ENCODE peak calls at places on chromosomes 6 and 20, in five cellular contexts. One of them, this sample, is unnamed.

GRCh38 chr6:12485226-12485764 is 195.1 kb downstream of the EDN1 start:
- DNase-seq in PC-9: no peak
- DNase-seq in colonic mucosa: no peak
- DNase-seq in choroid plexus epithelial cell: no peak
- DNase-seq in naive B cell: no peak
- DNase-seq in this sample: no peak

GRCh38 chr6:140660295-140660694 is 1285.8 kb upstream of the CITED2 start:
- DNase-seq in colonic mucosa: no peak
- DNase-seq in naive B cell: no peak
- DNase-seq in PC-9: no peak
- DNase-seq in choroid plexus epithelial cell: no peak
- DNase-seq in this sample: no peak

GRCh38 chr6:37822851-37823682 is 3.5 kb downstream of the ZFAND3 start:
- DNase-seq in choroid plexus epithelial cell: no peak
- DNase-seq in naive B cell: no peak
- DNase-seq in colonic mucosa: peak
- DNase-seq in PC-9: no peak
- DNase-seq in this sample: peak

GRCh38 chr6:149642829-149643580 is 5.5 kb downstream of the KATNA1 start:
- DNase-seq in PC-9: no peak
- DNase-seq in naive B cell: no peak
- DNase-seq in colonic mucosa: no peak
- DNase-seq in choroid plexus epithelial cell: peak
- DNase-seq in this sample: no peak

GRCh38 chr20:22335210-22335609 is 249.2 kb downstream of the FOXA2 start:
- DNase-seq in PC-9: no peak
- DNase-seq in choroid plexus epithelial cell: no peak
- DNase-seq in colonic mucosa: no peak
- DNase-seq in naive B cell: no peak
- DNase-seq in this sample: no peak

GRCh38 chr20:11304811-11305210 is 612.9 kb upstream of the BTBD3 start:
- DNase-seq in choroid plexus epithelial cell: no peak
- DNase-seq in PC-9: no peak
- DNase-seq in naive B cell: no peak
- DNase-seq in colonic mucosa: no peak
- DNase-seq in this sample: peak

GRCh38 chr20:58907481-58908137 is 55.1 kb downstream of the GNAS start:
- DNase-seq in colonic mucosa: peak
- DNase-seq in choroid plexus epithelial cell: peak
- DNase-seq in PC-9: peak
- DNase-seq in naive B cell: peak
- DNase-seq in this sample: peak

GRCh38 chr6:93017213-93017612 is 402.1 kb downstream of the EPHA7 start:
- DNase-seq in naive B cell: no peak
- DNase-seq in choroid plexus epithelial cell: peak
- DNase-seq in colonic mucosa: no peak
- DNase-seq in PC-9: no peak
- DNase-seq in this sample: peak

GRCh38 chr20:58711266-58712051 is 18.9 kb downstream of the NPEPL1 start:
- DNase-seq in naive B cell: no peak
- DNase-seq in PC-9: no peak
- DNase-seq in colonic mucosa: peak
- DNase-seq in choroid plexus epithelial cell: no peak
- DNase-seq in this sample: no peak

GRCh38 chr6:40996591-40997247 is 42.3 kb downstream of the UNC5CL start:
- DNase-seq in PC-9: peak
- DNase-seq in naive B cell: no peak
- DNase-seq in choroid plexus epithelial cell: peak
- DNase-seq in colonic mucosa: peak
- DNase-seq in this sample: no peak

GRCh38 chr6:89110288-89110687 is 7.6 kb downstream of the SRSF12 start:
- DNase-seq in PC-9: no peak
- DNase-seq in naive B cell: no peak
- DNase-seq in colonic mucosa: no peak
- DNase-seq in choroid plexus epithelial cell: no peak
- DNase-seq in this sample: no peak

GRCh38 chr20:53291548-53291947 is 302.1 kb downstream of the ZNF217 start:
- DNase-seq in naive B cell: no peak
- DNase-seq in colonic mucosa: no peak
- DNase-seq in PC-9: no peak
- DNase-seq in choroid plexus epithelial cell: no peak
- DNase-seq in this sample: peak

GRCh38 chr6:132275253-132275970 is 125.9 kb downstream of the MOXD1 start:
- DNase-seq in choroid plexus epithelial cell: peak
- DNase-seq in colonic mucosa: no peak
- DNase-seq in naive B cell: no peak
- DNase-seq in PC-9: no peak
- DNase-seq in this sample: no peak

GRCh38 chr20:11144114-11144513 is 470.3 kb upstream of the JAG1 start:
- DNase-seq in naive B cell: no peak
- DNase-seq in PC-9: no peak
- DNase-seq in choroid plexus epithelial cell: peak
- DNase-seq in colonic mucosa: no peak
- DNase-seq in this sample: no peak

GRCh38 chr20:2700913-2701620 is 8.5 kb downstream of the EBF4 start:
- DNase-seq in choroid plexus epithelial cell: no peak
- DNase-seq in naive B cell: no peak
- DNase-seq in colonic mucosa: no peak
- DNase-seq in PC-9: no peak
- DNase-seq in this sample: no peak

GRCh38 chr20:44470327-44470726 is 5.3 kb upstream of the TTPAL start:
- DNase-seq in PC-9: no peak
- DNase-seq in colonic mucosa: no peak
- DNase-seq in choroid plexus epithelial cell: no peak
- DNase-seq in naive B cell: no peak
- DNase-seq in this sample: no peak

GRCh38 chr20:41174782-41175181 is 37.4 kb downstream of the PLCG1 start:
- DNase-seq in choroid plexus epithelial cell: peak
- DNase-seq in PC-9: no peak
- DNase-seq in colonic mucosa: peak
- DNase-seq in naive B cell: no peak
- DNase-seq in this sample: no peak

GRCh38 chr20:46206025-46206424 is 87.9 kb downstream of the CD40 start:
- DNase-seq in choroid plexus epithelial cell: peak
- DNase-seq in naive B cell: no peak
- DNase-seq in colonic mucosa: peak
- DNase-seq in PC-9: peak
- DNase-seq in this sample: no peak

GRCh38 chr6:152529364-152529763 is 107.8 kb downstream of the SYNE1 start:
- DNase-seq in choroid plexus epithelial cell: peak
- DNase-seq in PC-9: no peak
- DNase-seq in naive B cell: no peak
- DNase-seq in colonic mucosa: no peak
- DNase-seq in this sample: no peak

GRCh38 chr6:10511477-10511876 is 9.7 kb upstream of the GCNT2 start:
- DNase-seq in naive B cell: no peak
- DNase-seq in choroid plexus epithelial cell: peak
- DNase-seq in colonic mucosa: no peak
- DNase-seq in PC-9: no peak
- DNase-seq in this sample: no peak

GRCh38 chr20:13095013-13095412 is 86.2 kb downstream of the SPTLC3 start:
- DNase-seq in PC-9: no peak
- DNase-seq in naive B cell: no peak
- DNase-seq in choroid plexus epithelial cell: no peak
- DNase-seq in colonic mucosa: no peak
- DNase-seq in this sample: no peak

GRCh38 chr6:56752009-56752408 is 109.3 kb upstream of the DST start:
- DNase-seq in PC-9: no peak
- DNase-seq in naive B cell: no peak
- DNase-seq in choroid plexus epithelial cell: peak
- DNase-seq in colonic mucosa: no peak
- DNase-seq in this sample: no peak

GRCh38 chr20:2619961-2620595 is 32.4 kb upstream of the NOP56 start:
- DNase-seq in naive B cell: no peak
- DNase-seq in colonic mucosa: no peak
- DNase-seq in PC-9: no peak
- DNase-seq in choroid plexus epithelial cell: peak
- DNase-seq in this sample: no peak

GRCh38 chr6:140441256-140441655 is 1066.8 kb upstream of the CITED2 start:
- DNase-seq in choroid plexus epithelial cell: peak
- DNase-seq in colonic mucosa: peak
- DNase-seq in PC-9: peak
- DNase-seq in naive B cell: no peak
- DNase-seq in this sample: peak

GRCh38 chr6:16583151-16583762 is 178.0 kb downstream of the ATXN1 start:
- DNase-seq in colonic mucosa: no peak
- DNase-seq in PC-9: no peak
- DNase-seq in naive B cell: no peak
- DNase-seq in choroid plexus epithelial cell: no peak
- DNase-seq in this sample: no peak

GRCh38 chr20:47857142-47857993 is 72.1 kb upstream of the SULF2 start:
- DNase-seq in naive B cell: no peak
- DNase-seq in choroid plexus epithelial cell: no peak
- DNase-seq in colonic mucosa: no peak
- DNase-seq in PC-9: peak
- DNase-seq in this sample: no peak

GRCh38 chr20:59690976-59691375 is 86.6 kb downstream of the PHACTR3 start:
- DNase-seq in PC-9: no peak
- DNase-seq in naive B cell: no peak
- DNase-seq in choroid plexus epithelial cell: no peak
- DNase-seq in colonic mucosa: no peak
- DNase-seq in this sample: no peak

GRCh38 chr6:147941143-147941542 is 401.5 kb upstream of the SASH1 start:
- DNase-seq in naive B cell: no peak
- DNase-seq in PC-9: no peak
- DNase-seq in choroid plexus epithelial cell: no peak
- DNase-seq in colonic mucosa: no peak
- DNase-seq in this sample: no peak

GRCh38 chr6:42120895-42121865 is 21.2 kb downstream of the C6orf132 start:
- DNase-seq in naive B cell: no peak
- DNase-seq in choroid plexus epithelial cell: no peak
- DNase-seq in PC-9: peak
- DNase-seq in colonic mucosa: no peak
- DNase-seq in this sample: no peak

GRCh38 chr20:3307078-3307477 is 68.1 kb upstream of the SLC4A11 start:
- DNase-seq in colonic mucosa: no peak
- DNase-seq in PC-9: no peak
- DNase-seq in choroid plexus epithelial cell: no peak
- DNase-seq in naive B cell: no peak
- DNase-seq in this sample: no peak

GRCh38 chr6:109998159-109998785 is 20.2 kb downstream of the GPR6 start:
- DNase-seq in PC-9: no peak
- DNase-seq in naive B cell: no peak
- DNase-seq in choroid plexus epithelial cell: peak
- DNase-seq in colonic mucosa: no peak
- DNase-seq in this sample: no peak

GRCh38 chr6:89792881-89793280 is 26.7 kb downstream of the MDN1 start:
- DNase-seq in choroid plexus epithelial cell: peak
- DNase-seq in colonic mucosa: no peak
- DNase-seq in naive B cell: no peak
- DNase-seq in PC-9: no peak
- DNase-seq in this sample: peak

GRCh38 chr6:3849681-3850450 is 693 bp downstream of the FAM50B start:
- DNase-seq in colonic mucosa: peak
- DNase-seq in PC-9: peak
- DNase-seq in choroid plexus epithelial cell: peak
- DNase-seq in naive B cell: no peak
- DNase-seq in this sample: peak

GRCh38 chr6:131222773-131223172 is 87.5 kb downstream of the AKAP7 start:
- DNase-seq in choroid plexus epithelial cell: no peak
- DNase-seq in naive B cell: no peak
- DNase-seq in colonic mucosa: no peak
- DNase-seq in PC-9: no peak
- DNase-seq in this sample: no peak

GRCh38 chr20:16803965-16804792 is 56.0 kb downstream of the OTOR start:
- DNase-seq in choroid plexus epithelial cell: peak
- DNase-seq in naive B cell: no peak
- DNase-seq in PC-9: peak
- DNase-seq in colonic mucosa: peak
- DNase-seq in this sample: peak

This sample was measured in erythroblast.